ENCODE peak calls at places on chromosome 11, in nine cellular contexts. G is adipocyte, B is thyroid gland, F is pancreas, K is H9, I is tibial artery, N is lung, E is lower lobe of right lung, C is tibial nerve. M is an unnamed sample. For H3K9me3, the result is how much of the 10 kb centered on the place peaks cover.

GRCh38 chr11:119856681-119857485 is 127.9 kb upstream of the NECTIN1 start:
- DNase-seq in B (no peak), N (no peak), C (no peak), G (no peak), K (no peak), F (no peak), I (no peak), E (no peak), M (no peak)

GRCh38 chr11:72229336-72229924 is 4.9 kb downstream of the INPPL1 start:
- DNase-seq in I (no peak), G (no peak), F (no peak), K (no peak), E (no peak), B (no peak), C (no peak), N (peak), M (no peak)

GRCh38 chr11:85187992-85188391 is 439.2 kb downstream of the DLG2 start:
- DNase-seq in B (no peak), E (no peak), I (no peak), C (no peak), K (no peak), G (no peak), N (no peak), F (no peak), M (no peak)

GRCh38 chr11:70090989-70091388 is 12.9 kb downstream of the ANO1 start:
- DNase-seq in I (peak), C (no peak), N (no peak), F (no peak), B (peak), E (peak), G (peak), K (no peak), M (no peak)

GRCh38 chr11:6022954-6023353 is 7.6 kb downstream of the OR56A1 start:
- DNase-seq in K (no peak), C (peak), E (no peak), B (no peak), F (no peak), G (peak), N (no peak), I (no peak), M (no peak)

GRCh38 chr11:120703358-120704152 is 192.0 kb downstream of the GRIK4 start:
- DNase-seq in N (no peak), F (no peak), I (no peak), B (no peak), K (no peak), G (no peak), E (no peak), C (no peak), M (no peak)

GRCh38 chr11:66020618-66021357 is 5.5 kb downstream of the CATSPER1 start:
- DNase-seq in C (no peak), N (peak), K (no peak), G (peak), I (peak), E (peak), F (no peak), B (no peak), M (no peak)

GRCh38 chr11:65625628-65626342 is 10.2 kb downstream of the PCNX3 start:
- DNase-seq in K (peak), E (peak), F (no peak), G (peak), I (no peak), B (peak), N (peak), C (peak), M (peak)

GRCh38 chr11:62324738-62325556 is 12.3 kb upstream of the ASRGL1 start:
- DNase-seq in G (no peak), K (peak), N (peak), C (peak), I (no peak), B (peak), E (peak), F (no peak), M (no peak)

GRCh38 chr11:31106326-31106725 is 263.2 kb downstream of the DCDC1 start:
- DNase-seq in C (no peak), E (no peak), F (no peak), B (no peak), N (no peak), K (no peak), I (no peak), G (no peak), M (no peak)

GRCh38 chr11:48122656-48123055 is 94.0 kb upstream of the OR4B1 start:
- DNase-seq in K (no peak), E (no peak), N (no peak), F (no peak), B (no peak), G (no peak), C (no peak), I (no peak), M (no peak)

GRCh38 chr11:117421041-117421440 is 93.4 kb downstream of the CEP164 start:
- DNase-seq in E (no peak), C (no peak), I (no peak), G (no peak), K (no peak), B (no peak), N (no peak), F (peak), M (no peak)

GRCh38 chr11:8566613-8567210 is 27.3 kb downstream of the STK33 start:
- DNase-seq in F (no peak), E (no peak), N (no peak), I (no peak), C (no peak), B (no peak), G (peak), K (no peak), M (no peak)

GRCh38 chr11:93952082-93952780 is 68.9 kb upstream of the HEPHL1 start:
- DNase-seq in G (no peak), I (no peak), N (no peak), C (no peak), F (no peak), K (no peak), B (no peak), E (no peak), M (no peak)

GRCh38 chr11:34234086-34234740 is 123.6 kb downstream of the ABTB2 start:
- DNase-seq in E (no peak), K (peak), N (peak), C (no peak), I (no peak), B (peak), G (peak), F (peak), M (peak)

GRCh38 chr11:66327171-66328035 is 8.8 kb downstream of the RIN1 start:
- DNase-seq in N (no peak), C (no peak), K (no peak), E (no peak), I (no peak), B (no peak), F (no peak), G (peak), M (no peak)

GRCh38 chr11:75271730-75272129 is 31.2 kb downstream of the TPBGL start:
- DNase-seq in B (no peak), G (no peak), N (no peak), K (no peak), C (no peak), I (peak), E (no peak), F (no peak), M (no peak)

GRCh38 chr11:119482561-119483001 is 59.6 kb upstream of the THY1 start:
- DNase-seq in I (peak), K (peak), C (no peak), F (no peak), G (no peak), N (no peak), E (no peak), B (no peak), M (no peak)

GRCh38 chr11:128582496-128583366 is 4.6 kb downstream of the ETS1 start:
- DNase-seq in K (peak), G (peak), E (no peak), B (peak), I (no peak), N (no peak), C (no peak), F (no peak), M (no peak)

GRCh38 chr11:64359712-64360402 is 895 bp downstream of the RPS6KA4 start:
- DNase-seq in I (no peak), E (peak), N (no peak), G (no peak), B (peak), F (no peak), K (no peak), C (no peak), M (no peak)

GRCh38 chr11:104968856-104969776 is 742 bp upstream of the CASP4 start:
- DNase-seq in G (peak), N (no peak), I (peak), B (peak), E (peak), C (peak), F (peak), K (peak), M (no peak)

DNA sequence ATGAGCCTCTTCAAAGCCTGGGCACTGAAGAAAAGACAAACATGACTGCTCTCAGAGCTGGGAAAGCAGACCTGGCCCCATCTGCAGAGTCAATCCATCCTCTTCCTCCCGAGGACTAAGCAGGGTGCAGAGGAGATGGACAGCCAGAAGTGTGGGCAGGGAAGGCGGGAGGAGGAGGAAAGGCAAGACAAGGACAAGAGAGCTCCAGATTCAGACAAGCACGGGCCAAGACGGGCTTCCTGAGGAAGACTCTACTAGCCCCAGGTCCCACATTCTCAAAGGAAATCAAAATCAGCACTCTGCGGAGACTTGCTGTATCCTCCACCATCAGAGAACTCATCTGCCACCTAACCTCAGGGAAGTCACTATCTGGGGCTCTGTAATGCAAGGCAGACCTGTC is 28.5 kb downstream of the OPCML start:
- DNase-seq in N (no peak), E (no peak), C (no peak), K (peak), G (no peak), I (no peak), B (no peak), F (no peak), M (no peak)
- H3K9me3 ChIP-seq in N (under half), E (under half), C (under half), K (under half), G (under half), I (under half), B (under half), F (under half), M (under half)

GRCh38 chr11:116193321-116194114 is 579.3 kb downstream of the BUD13 start:
- DNase-seq in B (peak), G (peak), N (peak), K (peak), I (no peak), E (peak), C (no peak), F (peak), M (no peak)

GRCh38 chr11:116194156-116194904 is 578.5 kb downstream of the BUD13 start:
- DNase-seq in F (no peak), E (no peak), N (no peak), I (no peak), G (no peak), B (no peak), K (peak), C (no peak), M (no peak)

GRCh38 chr11:116202922-116203321 is 569.9 kb downstream of the BUD13 start:
- DNase-seq in I (no peak), N (no peak), C (no peak), E (no peak), G (no peak), K (no peak), F (no peak), B (no peak), M (no peak)

DNA sequence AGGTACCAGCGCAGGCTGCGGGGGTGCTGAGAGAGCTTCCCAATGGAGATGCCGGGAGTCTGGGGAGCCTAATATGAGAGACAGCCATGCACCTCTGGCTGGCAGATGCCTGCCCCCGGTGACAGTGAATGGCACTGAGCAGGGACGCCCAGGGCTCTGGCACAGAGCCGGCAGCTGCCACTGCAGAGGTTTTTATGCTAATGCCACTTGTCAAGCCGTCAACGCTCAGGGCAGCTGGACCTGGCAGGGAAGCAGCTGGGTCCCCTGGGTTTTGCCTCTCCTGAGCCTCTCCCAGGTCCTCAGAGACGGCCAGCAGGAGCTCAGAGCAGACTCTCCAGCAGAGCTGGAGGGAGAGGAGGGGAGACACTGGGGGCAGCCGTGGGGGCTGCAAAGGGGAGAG is 573.6 kb downstream of the BUD13 start:
- DNase-seq in K (no peak), C (no peak), F (no peak), E (no peak), I (no peak), N (no peak), B (peak), G (no peak), M (no peak)
- H3K9me3 ChIP-seq in K (under half), C (under half), F (under half), E (under half), I (under half), N (under half), B (under half), G (under half), M (under half)

DNA sequence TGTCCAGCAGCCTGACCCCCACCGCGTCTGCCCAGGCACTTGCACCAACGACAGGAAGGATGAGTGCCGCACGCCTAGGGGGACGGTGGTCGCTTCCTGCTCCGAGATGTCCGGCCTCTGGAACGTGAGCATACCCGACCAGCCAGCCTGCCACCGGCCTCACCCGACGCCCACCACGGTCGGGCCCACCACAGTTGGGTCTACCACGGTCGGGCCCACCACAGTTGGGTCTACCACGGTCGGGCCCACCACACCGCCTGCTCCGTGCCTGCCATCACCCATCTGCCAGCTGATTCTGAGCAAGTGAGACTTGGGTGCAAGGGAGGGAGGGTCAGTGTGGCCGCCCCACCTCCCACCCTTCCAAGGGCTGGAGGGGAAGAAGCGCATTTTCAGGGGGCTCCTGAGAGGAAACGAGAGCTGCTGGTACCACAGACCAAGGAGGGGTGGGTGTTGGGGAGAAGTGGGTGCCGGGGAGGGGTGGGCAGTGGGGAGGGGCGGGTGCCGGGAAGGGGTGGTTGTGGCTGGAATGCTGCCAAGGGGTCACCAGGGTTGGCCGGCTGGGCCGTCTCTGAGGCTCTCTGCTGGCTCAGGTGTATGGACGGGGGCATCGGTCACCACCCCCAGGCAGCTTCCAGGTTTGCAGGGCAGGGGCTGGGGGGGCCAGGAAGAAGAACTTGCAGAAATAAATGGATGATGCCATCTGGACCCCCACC is 27.7 kb upstream of the MUC5B start:
- DNase-seq in I (no peak), C (no peak), N (no peak), K (no peak), E (peak), B (no peak), F (no peak), G (no peak), M (peak)
- H3K9me3 ChIP-seq in I (under half), C (under half), N (under half), K (under half), E (under half), B (under half), F (under half), G (under half), M (under half)

GRCh38 chr11:43735115-43735514 is 54.6 kb downstream of the HSD17B12 start:
- DNase-seq in N (no peak), I (no peak), K (no peak), G (no peak), E (no peak), B (no peak), F (no peak), C (no peak), M (no peak)
- H3K9me3 ChIP-seq in N (under half), I (under half), K (under half), G (under half), E (under half), B (under half), F (under half), C (under half), M (under half)

GRCh38 chr11:41947392-41947791 is 487.9 kb upstream of the LRRC4C start:
- DNase-seq in K (no peak), F (no peak), C (no peak), G (no peak), E (no peak), N (no peak), B (no peak), I (no peak), M (no peak)
- H3K9me3 ChIP-seq in K (under half), F (under half), C (under half), G (under half), E (under half), N (under half), B (under half), I (under half), M (under half)

GRCh38 chr11:114612686-114613085 is 17.1 kb upstream of the NXPE4 start:
- DNase-seq in E (no peak), N (no peak), K (no peak), G (no peak), C (no peak), I (no peak), F (no peak), B (no peak), M (no peak)

GRCh38 chr11:114615448-114616361 is 20.1 kb upstream of the NXPE4 start:
- DNase-seq in F (no peak), C (no peak), E (no peak), B (no peak), G (no peak), N (no peak), K (no peak), I (no peak), M (no peak)

GRCh38 chr11:114616516-114616915 is 20.9 kb upstream of the NXPE4 start:
- DNase-seq in C (no peak), F (no peak), I (no peak), B (no peak), K (no peak), E (no peak), N (no peak), G (no peak), M (no peak)

GRCh38 chr11:114610984-114611944 is 15.7 kb upstream of the NXPE4 start:
- DNase-seq in K (no peak), I (no peak), G (peak), C (no peak), F (no peak), B (no peak), N (no peak), E (no peak), M (no peak)

DNA sequence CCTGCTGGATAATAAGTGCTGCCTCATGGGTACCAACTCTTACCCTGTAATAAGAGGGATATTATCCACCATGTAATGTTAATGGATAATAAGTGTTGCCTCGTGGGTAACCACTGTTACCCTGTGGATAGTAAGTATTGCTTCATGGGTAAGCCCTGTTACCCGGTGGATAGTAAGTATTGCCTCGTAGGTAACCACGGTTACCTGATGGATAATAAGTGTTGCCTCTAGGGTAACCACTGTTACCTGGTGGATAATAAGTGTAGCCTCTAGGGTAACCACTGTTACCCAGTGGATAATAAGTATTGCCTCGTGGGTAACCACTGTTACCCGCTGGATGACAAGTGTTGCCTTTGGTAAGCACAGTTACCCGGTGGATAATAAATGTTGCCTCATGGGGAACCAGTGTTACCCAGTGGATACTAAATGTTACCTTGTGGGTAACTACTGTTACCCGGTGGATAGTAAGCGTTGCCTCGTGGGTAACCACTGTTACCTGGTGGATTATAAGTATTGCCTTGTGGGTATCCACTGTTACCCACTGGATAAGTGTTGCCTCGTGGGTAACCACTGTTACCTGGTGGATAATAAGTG is 18.6 kb upstream of the NXPE4 start:
- DNase-seq in E (no peak), N (no peak), I (no peak), F (no peak), C (no peak), K (no peak), G (no peak), B (no peak), M (no peak)
- H3K9me3 ChIP-seq in E (under half), N (under half), I (under half), F (under half), C (under half), K (under half), G (under half), B (under half), M (under half)

GRCh38 chr11:2991477-2992233 is 474 bp downstream of the NAP1L4 start:
- DNase-seq in K (no peak), F (no peak), N (peak), B (peak), G (peak), C (no peak), E (no peak), I (no peak), M (no peak)
- H3K9me3 ChIP-seq in K (under half), F (under half), N (under half), B (under half), G (under half), C (under half), E (under half), I (under half), M (under half)

DNA sequence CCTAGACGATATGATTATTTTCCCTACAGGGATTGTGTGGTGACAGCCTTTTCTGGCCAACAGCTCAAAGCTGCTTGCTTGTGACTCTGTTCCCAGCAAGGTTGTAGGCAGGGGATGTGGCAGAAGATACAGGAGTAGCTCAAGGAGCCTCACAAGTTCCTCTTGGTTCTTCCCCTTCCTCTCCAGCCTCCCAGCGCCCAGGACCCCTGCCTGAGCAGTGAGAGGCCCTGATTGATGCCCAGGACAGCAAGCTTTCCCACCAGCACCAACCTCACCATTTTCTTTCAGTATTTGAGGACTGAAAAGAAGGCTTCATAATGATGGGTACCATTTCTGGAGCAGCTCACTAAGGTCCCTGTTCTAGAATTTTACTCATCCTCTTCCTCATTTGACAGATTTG is 248.0 kb downstream of the TENM4 start:
- DNase-seq in K (no peak), F (no peak), B (no peak), N (no peak), G (no peak), E (no peak), C (no peak), I (no peak), M (no peak)
- H3K9me3 ChIP-seq in K (under half), F (under half), B (under half), N (under half), G (under half), E (under half), C (under half), I (under half), M (under half)

GRCh38 chr11:2651054-2651617 is 48.7 kb downstream of the KCNQ1OT1 start:
- DNase-seq in C (no peak), E (no peak), G (no peak), I (no peak), N (no peak), F (no peak), K (no peak), B (no peak), M (no peak)

GRCh38 chr11:2652362-2652761 is 47.4 kb downstream of the KCNQ1OT1 start:
- DNase-seq in I (no peak), N (no peak), G (no peak), F (no peak), E (no peak), C (no peak), K (no peak), B (no peak), M (no peak)

GRCh38 chr11:2653930-2654739 is 45.7 kb downstream of the KCNQ1OT1 start:
- DNase-seq in F (no peak), K (no peak), B (peak), C (no peak), G (no peak), E (no peak), I (no peak), N (no peak), M (no peak)

GRCh38 chr11:2651826-2652237 is 48.0 kb downstream of the KCNQ1OT1 start:
- DNase-seq in C (no peak), F (no peak), I (no peak), E (no peak), K (no peak), N (no peak), B (no peak), G (no peak), M (no peak)

GRCh38 chr11:2652857-2653643 is 46.7 kb downstream of the KCNQ1OT1 start:
- DNase-seq in E (no peak), G (no peak), B (peak), I (no peak), N (no peak), F (no peak), K (no peak), C (no peak), M (no peak)
- H3K9me3 ChIP-seq in E (under half), G (half or more), B (under half), I (under half), N (under half), F (under half), K (half or more), C (half or more), M (under half)

M was measured in T-helper 17 cell.